ENCODE peak calls at places on chromosomes 3 and 15, in eight cellular contexts. G is GM23338, Q is hepatocyte, P is SK-N-SH, R is neural progenitor cell, J is OCI-LY7, V is HCT116, C is PC-3. F is an unnamed sample.

GRCh38 chr3:112481342-112481870 is 17.9 kb downstream of the BTLA start:
- DNase-seq in R (no peak), P (no peak), J (no peak), Q (no peak), C (no peak), G (peak; percentile 48), V (no peak), F (no peak)

GRCh38 chr15:92653836-92654524 is 1.6 kb downstream of the FAM174B start:
- DNase-seq in G (no peak), J (no peak), P (peak; percentile 60), C (peak; percentile 69), Q (peak; percentile 72), R (peak; percentile 49), V (no peak), F (no peak)

GRCh38 chr15:74045184-74045583 is 37.2 kb downstream of the GOLGA6A start:
- DNase-seq in V (no peak), G (no peak), J (no peak), C (no peak), P (no peak), R (no peak), Q (no peak), F (no peak)

GRCh38 chr3:129317876-129318275 is 39.2 kb downstream of the HMCES start:
- DNase-seq in V (no peak), G (no peak), P (no peak), R (no peak), Q (no peak), C (no peak), J (peak; percentile 48), F (no peak)

GRCh38 chr3:159128628-159129027 is 326.8 kb downstream of the MFSD1 start:
- DNase-seq in R (no peak), Q (no peak), J (no peak), V (peak; percentile 31), G (no peak), P (no peak), C (peak; percentile 74), F (peak; percentile 84)

GRCh38 chr3:132417695-132418520 is 606 bp downstream of the DNAJC13 start:
- DNase-seq in C (peak; percentile 62), V (no peak), G (peak; percentile 83), P (peak; percentile 55), Q (peak; percentile 85), J (peak; percentile 62), R (peak; percentile 68), F (peak; percentile 81)

GRCh38 chr3:165206454-165207266 is 10.5 kb upstream of the SLITRK3 start:
- DNase-seq in J (peak; percentile 45), C (peak; percentile 87), P (peak; percentile 68), Q (peak; percentile 91), V (peak; percentile 63), R (peak; percentile 92), G (peak; percentile 89), F (peak; percentile 93)

GRCh38 chr3:151265866-151266265 is 12.5 kb downstream of the P2RY14 start:
- DNase-seq in P (no peak), Q (no peak), C (no peak), R (peak; percentile 27), J (peak; percentile 91), V (no peak), G (peak; percentile 87), F (no peak)

GRCh38 chr15:100786901-100787566 is 92.6 kb upstream of the ALDH1A3 start:
- DNase-seq in Q (no peak), G (no peak), J (no peak), P (no peak), C (no peak), V (no peak), R (no peak), F (no peak)

GRCh38 chr15:26038693-26039092 is 175.6 kb upstream of the ATP10A start:
- DNase-seq in Q (no peak), R (peak; percentile 66), P (peak; percentile 23), J (no peak), V (no peak), C (no peak), G (peak; percentile 58), F (no peak)

GRCh38 chr3:65732060-65732933 is 306.4 kb downstream of the MAGI1 start:
- DNase-seq in R (peak; percentile 85), P (peak; percentile 71), V (peak; percentile 29), Q (peak; percentile 79), G (peak; percentile 93), J (peak; percentile 49), C (peak; percentile 64), F (peak; percentile 84)
- H3K4me3 ChIP-seq in R (no peak overlapping the region), P (no peak overlapping the region), V (no peak overlapping the region), Q (no peak overlapping the region), G (no peak overlapping the region), J (no peak overlapping the region), C (no peak overlapping the region), F (peak overlapping the region; percentile 15)

GRCh38 chr15:67137319-67137718 is 71.9 kb downstream of the SMAD3 start:
- DNase-seq in V (no peak), J (no peak), C (no peak), P (no peak), R (no peak), Q (no peak), G (no peak), F (no peak)
- TF ChIP-seq EZH2phosphoT487 in V (no peak), J (no peak), C (no peak), P (no peak), R (no peak), Q (no peak), G (no peak), F (no peak)

DNA sequence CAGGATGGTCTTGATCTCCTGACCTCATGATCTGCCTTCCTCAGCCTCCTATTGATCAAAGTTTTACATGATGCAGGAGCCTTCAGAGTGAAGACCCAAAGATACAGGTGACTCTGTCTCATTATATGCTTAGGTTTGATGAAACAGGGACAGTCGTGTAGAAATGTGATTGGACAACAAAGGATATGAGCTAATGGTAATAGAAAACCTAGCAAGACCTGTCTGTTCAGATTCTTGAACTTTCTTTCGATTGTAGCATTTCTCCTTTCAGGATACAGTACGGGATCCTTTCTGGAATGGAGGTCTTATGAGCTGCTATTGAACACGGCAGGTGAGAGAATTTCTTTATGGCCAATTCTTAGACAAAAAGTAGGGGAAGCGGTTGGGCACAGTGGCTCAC is at the start of gene ACKR2:
- DNase-seq in R (no peak), P (no peak), G (no peak), C (peak; percentile 62), Q (no peak), J (no peak), V (no peak), F (no peak)
- H2AFZ ChIP-seq in R (no peak within 1 kb of the TSS), P (no peak within 1 kb of the TSS), G (no peak within 1 kb of the TSS), C (no peak within 1 kb of the TSS), Q (no peak within 1 kb of the TSS), J (no peak within 1 kb of the TSS), V (no peak within 1 kb of the TSS), F (no peak within 1 kb of the TSS)

GRCh38 chr3:33786565-33787327 is 11.7 kb upstream of the PDCD6IP start:
- DNase-seq in Q (no peak), G (peak; percentile 46), J (no peak), R (no peak), V (no peak), P (no peak), C (no peak), F (no peak)
- H3K4me3 ChIP-seq in Q (peak overlapping the region; percentile 15), G (peak overlapping the region; percentile 21), J (no peak overlapping the region), R (peak overlapping the region; percentile 41), V (peak overlapping the region; percentile 17), P (peak overlapping the region; percentile 39), C (peak overlapping the region; percentile 39), F (peak overlapping the region; percentile 54)

F was measured in GM23248.